ENCODE peak calls at places on chromosomes 2 and 18, in seven cellular contexts. One of them, this sample, is unnamed. For H3K27me3, the result is how much of the 10 kb centered on the place peaks cover.

GRCh38 chr18:274313-274712 is 6.5 kb upstream of the THOC1 start:
- DNase-seq in GM23338: no peak
- DNase-seq in esophagus squamous epithelium: no peak
- DNase-seq in heart right ventricle: no peak
- DNase-seq in PC-3: no peak
- DNase-seq in brain microvascular endothelial cell: no peak
- DNase-seq in pancreas: no peak
- DNase-seq in this sample: no peak

GRCh38 chr2:198017068-198017467 is 212.7 kb downstream of the PLCL1 start:
- DNase-seq in PC-3: no peak
- DNase-seq in pancreas: no peak
- DNase-seq in heart right ventricle: no peak
- DNase-seq in brain microvascular endothelial cell: no peak
- DNase-seq in esophagus squamous epithelium: no peak
- DNase-seq in GM23338: no peak
- DNase-seq in this sample: no peak

GRCh38 chr2:112644155-112644932 is 1.4 kb upstream of the SLC20A1 start:
- DNase-seq in brain microvascular endothelial cell: no peak
- DNase-seq in pancreas: no peak
- DNase-seq in heart right ventricle: no peak
- DNase-seq in esophagus squamous epithelium: no peak
- DNase-seq in PC-3: peak
- DNase-seq in GM23338: peak
- DNase-seq in this sample: no peak

GRCh38 chr18:23243178-23243577 is 107.9 kb downstream of the CABLES1 start:
- DNase-seq in pancreas: no peak
- DNase-seq in PC-3: no peak
- DNase-seq in brain microvascular endothelial cell: no peak
- DNase-seq in heart right ventricle: no peak
- DNase-seq in GM23338: peak
- DNase-seq in esophagus squamous epithelium: no peak
- DNase-seq in this sample: no peak

GRCh38 chr18:67117804-67118203 is 398.7 kb downstream of the DSEL start:
- DNase-seq in brain microvascular endothelial cell: peak
- DNase-seq in esophagus squamous epithelium: no peak
- DNase-seq in PC-3: no peak
- DNase-seq in pancreas: no peak
- DNase-seq in GM23338: no peak
- DNase-seq in heart right ventricle: no peak
- DNase-seq in this sample: no peak

GRCh38 chr2:23452853-23453420 is 68.0 kb downstream of the KLHL29 start:
- DNase-seq in esophagus squamous epithelium: no peak
- DNase-seq in heart right ventricle: no peak
- DNase-seq in brain microvascular endothelial cell: peak
- DNase-seq in GM23338: no peak
- DNase-seq in PC-3: no peak
- DNase-seq in pancreas: no peak
- DNase-seq in this sample: no peak

GRCh38 chr18:79803611-79804051 is 5.9 kb downstream of the KCNG2 start:
- DNase-seq in PC-3: no peak
- DNase-seq in pancreas: no peak
- DNase-seq in heart right ventricle: no peak
- DNase-seq in GM23338: no peak
- DNase-seq in esophagus squamous epithelium: no peak
- DNase-seq in brain microvascular endothelial cell: no peak
- DNase-seq in this sample: no peak

GRCh38 chr2:222424729-222425671 is 657 bp downstream of the SGPP2 start:
- DNase-seq in pancreas: no peak
- DNase-seq in PC-3: no peak
- DNase-seq in heart right ventricle: peak
- DNase-seq in brain microvascular endothelial cell: no peak
- DNase-seq in GM23338: peak
- DNase-seq in esophagus squamous epithelium: no peak
- DNase-seq in this sample: no peak

DNA sequence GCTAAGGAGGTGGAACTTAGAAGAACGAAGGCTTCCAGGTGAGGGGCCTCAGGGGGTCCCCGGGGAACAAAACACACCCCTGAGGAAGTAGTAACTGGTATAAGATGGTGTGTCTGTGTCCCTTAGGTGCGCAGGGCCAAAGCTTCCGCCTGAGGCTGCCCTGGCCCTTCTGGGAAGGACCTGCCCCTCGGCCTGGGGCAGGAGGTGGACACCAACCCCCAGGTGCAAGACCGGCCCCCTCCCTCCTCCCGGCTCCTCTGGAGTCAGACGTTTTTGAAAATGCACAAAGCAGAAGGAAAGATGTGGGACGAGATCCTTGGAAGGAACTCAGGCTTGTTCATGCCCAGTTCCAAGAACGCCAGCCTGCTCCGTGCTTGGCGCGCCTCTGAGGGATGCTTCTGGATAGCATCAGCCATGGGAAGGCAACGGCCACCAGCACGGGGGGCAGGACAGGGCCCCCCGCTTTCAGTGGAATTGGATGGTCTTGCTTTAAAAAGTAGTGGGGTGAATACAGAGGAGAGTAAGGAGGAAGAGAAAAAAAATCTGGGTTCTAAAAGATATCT is 37.5 kb downstream of the MYT1L start:
- DNase-seq in GM23338: no peak
- DNase-seq in pancreas: no peak
- DNase-seq in brain microvascular endothelial cell: no peak
- DNase-seq in heart right ventricle: no peak
- DNase-seq in PC-3: no peak
- DNase-seq in esophagus squamous epithelium: no peak
- DNase-seq in this sample: no peak
- H3K27me3 ChIP-seq in GM23338: under half
- H3K27me3 ChIP-seq in pancreas: under half
- H3K27me3 ChIP-seq in brain microvascular endothelial cell: under half
- H3K27me3 ChIP-seq in heart right ventricle: under half
- H3K27me3 ChIP-seq in PC-3: under half
- H3K27me3 ChIP-seq in esophagus squamous epithelium: under half
- H3K27me3 ChIP-seq in this sample: under half

DNA sequence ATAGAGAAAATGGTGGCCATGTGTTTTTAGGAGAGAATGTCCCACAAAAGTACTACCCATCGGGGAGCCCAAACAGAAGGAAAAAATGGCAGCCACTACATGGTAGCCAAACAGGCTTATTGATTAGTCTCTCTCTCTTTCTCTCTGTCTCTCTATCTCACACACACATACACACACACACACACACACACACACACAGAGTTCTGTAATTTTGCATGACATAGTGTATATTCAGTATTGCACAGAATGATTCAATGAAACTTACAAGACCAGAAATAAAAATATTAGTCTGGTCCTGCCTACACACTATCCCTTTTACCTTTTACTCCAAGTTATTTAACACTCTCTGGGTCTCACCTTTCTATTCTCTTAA is 124.8 kb upstream of the SLC39A10 start:
- DNase-seq in PC-3: no peak
- DNase-seq in heart right ventricle: no peak
- DNase-seq in esophagus squamous epithelium: no peak
- DNase-seq in GM23338: no peak
- DNase-seq in brain microvascular endothelial cell: no peak
- DNase-seq in pancreas: no peak
- DNase-seq in this sample: no peak
- H3K4me3 ChIP-seq in PC-3: no peak
- H3K4me3 ChIP-seq in heart right ventricle: peak
- H3K4me3 ChIP-seq in esophagus squamous epithelium: no peak
- H3K4me3 ChIP-seq in GM23338: no peak
- H3K4me3 ChIP-seq in brain microvascular endothelial cell: no peak
- H3K4me3 ChIP-seq in pancreas: no peak
- H3K4me3 ChIP-seq in this sample: no peak

DNA sequence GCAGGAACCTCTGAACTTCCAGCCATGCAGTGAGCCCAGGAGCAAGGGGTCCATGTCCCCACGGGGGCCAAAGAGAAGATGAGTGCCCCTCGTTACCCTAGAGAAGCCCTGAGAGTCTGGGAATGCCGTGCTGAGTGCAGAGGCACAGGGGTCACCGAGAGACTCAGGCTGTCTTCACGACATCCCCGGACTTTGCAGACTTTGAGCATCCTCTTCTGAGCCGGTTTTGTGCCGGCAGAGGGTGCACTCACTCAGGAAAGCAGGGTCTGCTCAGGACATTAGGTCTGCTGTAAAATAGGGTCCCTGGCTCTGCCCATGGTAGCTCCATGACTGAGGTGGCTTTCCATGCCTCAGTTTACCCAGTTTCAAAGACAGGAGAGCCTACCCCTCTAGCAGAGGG is 71.0 kb downstream of the GALNT14 start:
- DNase-seq in pancreas: no peak
- DNase-seq in brain microvascular endothelial cell: no peak
- DNase-seq in GM23338: no peak
- DNase-seq in heart right ventricle: no peak
- DNase-seq in PC-3: no peak
- DNase-seq in esophagus squamous epithelium: no peak
- DNase-seq in this sample: no peak
- TF ChIP-seq CTCF in pancreas: no peak
- TF ChIP-seq CTCF in brain microvascular endothelial cell: peak
- TF ChIP-seq CTCF in GM23338: no peak
- TF ChIP-seq CTCF in heart right ventricle: no peak
- TF ChIP-seq CTCF in PC-3: peak
- TF ChIP-seq CTCF in esophagus squamous epithelium: no peak
- TF ChIP-seq CTCF in this sample: peak

DNA sequence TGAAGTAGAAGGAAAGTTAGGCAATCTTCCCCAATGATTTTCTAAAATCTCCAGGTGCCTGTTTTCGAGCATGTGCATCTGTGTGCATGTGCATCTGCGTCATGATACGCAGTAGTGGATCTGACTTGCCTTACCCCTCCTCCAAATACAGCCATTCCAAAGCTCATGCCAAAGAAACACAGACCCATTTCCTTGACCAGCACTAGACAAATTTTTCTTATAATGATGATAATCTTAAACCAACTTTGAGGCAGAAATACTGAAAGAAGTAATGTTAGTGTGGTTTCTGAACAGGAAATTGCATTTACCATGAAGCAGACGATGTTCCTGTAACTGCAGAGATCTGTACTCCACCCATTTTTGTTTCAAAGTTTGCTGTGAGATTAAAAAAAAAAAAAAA is 25.7 kb downstream of the CYTIP start:
- DNase-seq in brain microvascular endothelial cell: no peak
- DNase-seq in heart right ventricle: no peak
- DNase-seq in pancreas: no peak
- DNase-seq in PC-3: no peak
- DNase-seq in esophagus squamous epithelium: no peak
- DNase-seq in GM23338: no peak
- DNase-seq in this sample: no peak
- H3K27me3 ChIP-seq in brain microvascular endothelial cell: under half
- H3K27me3 ChIP-seq in heart right ventricle: under half
- H3K27me3 ChIP-seq in pancreas: under half
- H3K27me3 ChIP-seq in PC-3: under half
- H3K27me3 ChIP-seq in esophagus squamous epithelium: under half
- H3K27me3 ChIP-seq in GM23338: under half
- H3K27me3 ChIP-seq in this sample: under half

GRCh38 chr2:179424571-179424970 is 159.9 kb upstream of the SESTD1 start:
- DNase-seq in brain microvascular endothelial cell: no peak
- DNase-seq in GM23338: no peak
- DNase-seq in heart right ventricle: no peak
- DNase-seq in pancreas: no peak
- DNase-seq in PC-3: no peak
- DNase-seq in esophagus squamous epithelium: no peak
- DNase-seq in this sample: no peak

GRCh38 chr2:179429597-179429996 is 165.0 kb upstream of the SESTD1 start:
- DNase-seq in pancreas: no peak
- DNase-seq in GM23338: no peak
- DNase-seq in brain microvascular endothelial cell: no peak
- DNase-seq in esophagus squamous epithelium: no peak
- DNase-seq in heart right ventricle: no peak
- DNase-seq in PC-3: no peak
- DNase-seq in this sample: no peak

GRCh38 chr2:179428659-179429058 is 164.0 kb upstream of the SESTD1 start:
- DNase-seq in GM23338: peak
- DNase-seq in pancreas: no peak
- DNase-seq in PC-3: no peak
- DNase-seq in brain microvascular endothelial cell: no peak
- DNase-seq in heart right ventricle: no peak
- DNase-seq in esophagus squamous epithelium: no peak
- DNase-seq in this sample: no peak

GRCh38 chr2:179427065-179427464 is 162.4 kb upstream of the SESTD1 start:
- DNase-seq in PC-3: no peak
- DNase-seq in pancreas: no peak
- DNase-seq in esophagus squamous epithelium: no peak
- DNase-seq in brain microvascular endothelial cell: no peak
- DNase-seq in heart right ventricle: no peak
- DNase-seq in GM23338: no peak
- DNase-seq in this sample: no peak

GRCh38 chr2:179429060-179429471 is 164.4 kb upstream of the SESTD1 start:
- DNase-seq in brain microvascular endothelial cell: no peak
- DNase-seq in PC-3: no peak
- DNase-seq in pancreas: no peak
- DNase-seq in heart right ventricle: no peak
- DNase-seq in esophagus squamous epithelium: no peak
- DNase-seq in GM23338: no peak
- DNase-seq in this sample: no peak
- H3K4me3 ChIP-seq in brain microvascular endothelial cell: no peak
- H3K4me3 ChIP-seq in PC-3: no peak
- H3K4me3 ChIP-seq in pancreas: no peak
- H3K4me3 ChIP-seq in heart right ventricle: no peak
- H3K4me3 ChIP-seq in esophagus squamous epithelium: no peak
- H3K4me3 ChIP-seq in GM23338: peak
- H3K4me3 ChIP-seq in this sample: no peak

GRCh38 chr2:145383961-145384360 is 864.0 kb upstream of the ZEB2 start:
- DNase-seq in GM23338: no peak
- DNase-seq in heart right ventricle: no peak
- DNase-seq in brain microvascular endothelial cell: no peak
- DNase-seq in esophagus squamous epithelium: no peak
- DNase-seq in PC-3: no peak
- DNase-seq in pancreas: no peak
- DNase-seq in this sample: no peak
- TF ChIP-seq CTCF in GM23338: no peak
- TF ChIP-seq CTCF in heart right ventricle: no peak
- TF ChIP-seq CTCF in brain microvascular endothelial cell: no peak
- TF ChIP-seq CTCF in esophagus squamous epithelium: no peak
- TF ChIP-seq CTCF in PC-3: no peak
- TF ChIP-seq CTCF in pancreas: no peak
- TF ChIP-seq CTCF in this sample: no peak

GRCh38 chr2:219030177-219030940 is 11.0 kb downstream of the CFAP65 start:
- DNase-seq in esophagus squamous epithelium: no peak
- DNase-seq in GM23338: no peak
- DNase-seq in pancreas: no peak
- DNase-seq in PC-3: no peak
- DNase-seq in heart right ventricle: no peak
- DNase-seq in brain microvascular endothelial cell: no peak
- DNase-seq in this sample: no peak
- H3K27me3 ChIP-seq in esophagus squamous epithelium: under half
- H3K27me3 ChIP-seq in GM23338: under half
- H3K27me3 ChIP-seq in pancreas: under half
- H3K27me3 ChIP-seq in PC-3: under half
- H3K27me3 ChIP-seq in heart right ventricle: under half
- H3K27me3 ChIP-seq in brain microvascular endothelial cell: under half
- H3K27me3 ChIP-seq in this sample: under half

This sample was measured in BJ.